ENCODE peak calls at places on chromosome 10, in four cellular contexts. B is bronchial epithelial cell, A is pancreas, X is activated T-helper 1 cell treated with Interleukin-2 at 50 U/mL for 16 hours. M is an unnamed sample.

GRCh38 chr10:60739581-60739980 is 38.7 kb upstream of the CDK1 start:
- DNase-seq in A (no peak), B (no peak), X (no peak), M (no peak)

GRCh38 chr10:76311752-76312699 is 880.6 kb downstream of the LRMDA start:
- DNase-seq in A (no peak), B (peak; percentile 33), X (no peak), M (peak; percentile 49)

GRCh38 chr10:63145782-63146181 is 12.7 kb downstream of the NRBF2 start:
- DNase-seq in X (no peak), B (no peak), A (no peak), M (no peak)

GRCh38 chr10:86295791-86296190 is 70.8 kb downstream of the GRID1 start:
- DNase-seq in B (no peak), X (no peak), A (no peak), M (no peak)

GRCh38 chr10:49512121-49512809 is 26.7 kb downstream of the ERCC6 start:
- DNase-seq in A (no peak), X (no peak), B (peak; percentile 25), M (peak; percentile 52)

GRCh38 chr10:60648761-60649160 is 129.5 kb upstream of the CDK1 start:
- DNase-seq in X (no peak), B (no peak), A (no peak), M (no peak)

GRCh38 chr10:128274938-128275337 is 148.7 kb upstream of the MKI67 start:
- DNase-seq in B (no peak), X (no peak), A (no peak), M (no peak)

GRCh38 chr10:126663328-126663727 is 7.2 kb downstream of the C10orf90 start:
- DNase-seq in A (no peak), B (no peak), X (no peak), M (no peak)

GRCh38 chr10:119343001-119343601 is 135.7 kb downstream of the GRK5 start:
- DNase-seq in X (no peak), A (no peak), B (no peak), M (no peak)

GRCh38 chr10:113071446-113071845 is 121.4 kb downstream of the TCF7L2 start:
- DNase-seq in X (no peak), A (peak; percentile 95), B (peak; percentile 34), M (no peak)

GRCh38 chr10:89875557-89875956 is 174.2 kb downstream of the KIF20B start:
- DNase-seq in A (no peak), X (no peak), B (no peak), M (no peak)

GRCh38 chr10:70317272-70317942 is 33.6 kb upstream of the NPFFR1 start:
- DNase-seq in A (no peak), X (no peak), B (no peak), M (no peak)

GRCh38 chr10:19775286-19775685 is 40.9 kb upstream of the PLXDC2 start:
- DNase-seq in X (no peak), B (no peak), A (no peak), M (no peak)